ENCODE peak calls at places on chromosomes 11 and 22, in nine cellular contexts. X, K, V, F, D, R, U, Q and P are unnamed samples.

GRCh38 chr11:33135216-33135615 is 26.1 kb downstream of the CSTF3 start:
- DNase-seq in X (peak), K (no peak), V (no peak), F (no peak), D (no peak), R (no peak), U (no peak), Q (no peak), P (no peak)

GRCh38 chr22:48332438-48333322 is 1495.0 kb downstream of the BRD1 start:
- DNase-seq in X (no peak), K (peak), V (no peak), F (no peak), D (no peak), R (no peak), U (no peak), Q (no peak), P (no peak)

GRCh38 chr11:94203070-94203469 is 74.4 kb downstream of the PANX1 start:
- DNase-seq in X (no peak), K (no peak), V (no peak), F (no peak), D (no peak), R (no peak), U (no peak), Q (no peak), P (no peak)

GRCh38 chr11:130099356-130099755 is 29.7 kb downstream of the APLP2 start:
- DNase-seq in X (no peak), K (no peak), V (no peak), F (no peak), D (no peak), R (no peak), U (no peak), Q (no peak), P (no peak)

GRCh38 chr22:18035740-18036139 is 11.4 kb upstream of the MICAL3 start:
- DNase-seq in X (no peak), K (no peak), V (no peak), F (peak), D (no peak), R (no peak), U (no peak), Q (no peak), P (no peak)

GRCh38 chr11:63770763-63771162 is 2.2 kb upstream of the ZFTA start:
- DNase-seq in X (no peak), K (peak), V (no peak), F (no peak), D (no peak), R (no peak), U (no peak), Q (no peak), P (no peak)

GRCh38 chr11:127350476-127350875 is 349.9 kb upstream of the KIRREL3 start:
- DNase-seq in X (no peak), K (no peak), V (no peak), F (no peak), D (no peak), R (no peak), U (no peak), Q (no peak), P (no peak)

GRCh38 chr11:59078435-59078834 is 7.7 kb upstream of the GLYATL1B start:
- DNase-seq in X (no peak), K (no peak), V (no peak), F (no peak), D (no peak), R (no peak), U (peak), Q (no peak), P (no peak)

GRCh38 chr11:62752994-62753735 is 795 bp downstream of the ZBTB3 start:
- DNase-seq in X (no peak), K (no peak), V (no peak), F (no peak), D (peak), R (no peak), U (no peak), Q (no peak), P (no peak)

GRCh38 chr11:128772814-128773213 is 78.9 kb downstream of the FLI1 start:
- DNase-seq in X (no peak), K (no peak), V (no peak), F (peak), D (peak), R (peak), U (peak), Q (peak), P (no peak)

GRCh38 chr22:40429481-40429880 is 59.1 kb downstream of the SGSM3 start:
- DNase-seq in X (no peak), K (no peak), V (no peak), F (no peak), D (no peak), R (no peak), U (no peak), Q (no peak), P (no peak)

GRCh38 chr11:126319374-126319740 is 15.5 kb downstream of the DCPS start:
- DNase-seq in X (no peak), K (no peak), V (no peak), F (no peak), D (no peak), R (no peak), U (no peak), Q (no peak), P (no peak)

GRCh38 chr11:9046376-9046775 is 42.6 kb upstream of the NRIP3 start:
- DNase-seq in X (no peak), K (no peak), V (no peak), F (no peak), D (no peak), R (no peak), U (no peak), Q (no peak), P (no peak)

GRCh38 chr22:40477683-40478348 is 107.4 kb downstream of the SGSM3 start:
- DNase-seq in X (no peak), K (no peak), V (no peak), F (no peak), D (no peak), R (no peak), U (no peak), Q (no peak), P (no peak)

GRCh38 chr11:7672960-7673723 is at the start of gene CYB5R2:
- DNase-seq in X (peak), K (peak), V (peak), F (peak), D (no peak), R (no peak), U (peak), Q (peak), P (no peak)

GRCh38 chr11:19193916-19194315 is 7.9 kb downstream of the CSRP3 start:
- DNase-seq in X (no peak), K (no peak), V (no peak), F (no peak), D (no peak), R (no peak), U (no peak), Q (no peak), P (no peak)

GRCh38 chr11:109733245-109733644 is 311.3 kb downstream of the C11orf87 start:
- DNase-seq in X (peak), K (no peak), V (no peak), F (no peak), D (no peak), R (no peak), U (no peak), Q (no peak), P (no peak)

GRCh38 chr11:64268028-64268686 is 16.3 kb downstream of the BAD start:
- DNase-seq in X (no peak), K (no peak), V (no peak), F (no peak), D (no peak), R (no peak), U (no peak), Q (no peak), P (no peak)

GRCh38 chr11:67632175-67632981 is 2.6 kb upstream of the NUDT8 start:
- DNase-seq in X (no peak), K (no peak), V (no peak), F (peak), D (no peak), R (no peak), U (no peak), Q (no peak), P (no peak)

GRCh38 chr22:45731798-45732495 is 60.3 kb downstream of the ATXN10 start:
- DNase-seq in X (peak), K (no peak), V (no peak), F (no peak), D (no peak), R (no peak), U (peak), Q (no peak), P (no peak)